ENCODE peak calls at places on chromosomes 5 and 9, in six cellular contexts. N is left cardiac atrium, M is nephron progenitor cell, L is activated T-helper 1 cell treated with Interleukin-2 at 50 U/mL for 16 hours, B is GM13977, G is globus pallidus. Q is an unnamed sample.

GRCh38 chr5:116442095-116442534 is 132.5 kb downstream of the SEMA6A start:
- DNase-seq in G (no peak), N (peak; percentile 43), B (no peak), M (no peak), L (no peak), Q (no peak)

GRCh38 chr9:121242219-121242954 is 25.6 kb upstream of the GSN start:
- DNase-seq in G (no peak), B (no peak), N (no peak), M (no peak), L (no peak), Q (no peak)

GRCh38 chr5:59423021-59423420 is 470.5 kb downstream of the PDE4D start:
- DNase-seq in L (no peak), N (no peak), G (no peak), M (no peak), B (no peak), Q (no peak)

GRCh38 chr5:150640311-150641005 is at the start of gene SYNPO:
- DNase-seq in B (no peak), N (peak; percentile 86), G (no peak), L (no peak), M (no peak), Q (no peak)

GRCh38 chr9:104810421-104811339 is 46.8 kb downstream of the NIPSNAP3B start:
- DNase-seq in L (no peak), G (peak; percentile 43), B (no peak), N (no peak), M (peak; percentile 6), Q (no peak)

GRCh38 chr5:57816108-57816507 is 333.5 kb upstream of the ACTBL2 start:
- DNase-seq in L (no peak), M (no peak), B (no peak), G (no peak), N (no peak), Q (peak; percentile 6)

GRCh38 chr5:135330798-135331096 is 68.3 kb downstream of the MACROH2A1 start:
- DNase-seq in N (no peak), G (no peak), M (no peak), L (no peak), B (no peak), Q (no peak)

GRCh38 chr5:68258531-68258930 is 43.0 kb downstream of the PIK3R1 start:
- DNase-seq in G (no peak), L (no peak), B (no peak), N (no peak), M (no peak), Q (no peak)